ENCODE peak calls at places on chromosomes 16 and 17, in seven cellular contexts. P is AG09309; U is astrocyte of the cerebellum; X is CD8-positive, alpha-beta memory T cell; D is AG10803; K is CD8-positive, alpha-beta T cell; F is ascending aorta. H is an unnamed sample.
A peak's percentile ranks its signal among the peaks of the same experiment; 100 is the strongest.

GRCh38 chr16:10699756-10700155 is 5.0 kb upstream of the TEKT5 start:
- DNase-seq in X (no peak), F (no peak), U (no peak), D (no peak), K (no peak), P (no peak), H (no peak)

GRCh38 chr17:72590882-72591499 is 470.2 kb downstream of the SOX9 start:
- DNase-seq in P (no peak), D (no peak), X (no peak), U (no peak), K (no peak), F (no peak), H (no peak)

GRCh38 chr17:49616546-49617205 is 41.0 kb downstream of the NXPH3 start:
- DNase-seq in P (peak; percentile 81), K (no peak), X (no peak), F (no peak), U (peak; percentile 91), D (peak; percentile 98), H (no peak)

GRCh38 chr17:58136669-58137279 is 11.4 kb upstream of the OR4D1 start:
- DNase-seq in P (no peak), D (no peak), U (no peak), F (no peak), K (no peak), X (no peak), H (no peak)

GRCh38 chr17:14417336-14417735 is 116.5 kb downstream of the HS3ST3B1 start:
- DNase-seq in F (no peak), U (no peak), K (no peak), P (no peak), X (no peak), D (no peak), H (no peak)

GRCh38 chr16:61957075-61957474 is 79.2 kb downstream of the CDH8 start:
- DNase-seq in K (no peak), F (no peak), P (no peak), D (no peak), U (no peak), X (no peak), H (no peak)

GRCh38 chr17:21551081-21551881 is 141.0 kb upstream of the KCNJ18 start:
- DNase-seq in D (peak; percentile 85), F (peak; percentile 21), P (peak; percentile 63), K (peak; percentile 67), U (peak; percentile 56), X (peak; percentile 81), H (peak; percentile 69)

GRCh38 chr16:70703041-70703834 is 17.4 kb upstream of the MTSS2 start:
- DNase-seq in F (peak; percentile 80), P (peak; percentile 91), K (no peak), X (no peak), U (peak; percentile 75), D (peak; percentile 98), H (peak; percentile 84)

GRCh38 chr17:42107597-42108576 is 4.6 kb downstream of the DHX58 start:
- DNase-seq in F (no peak), U (no peak), P (no peak), K (peak; percentile 86), X (peak; percentile 92), D (no peak), H (no peak)

GRCh38 chr17:68314916-68315535 is 23.7 kb downstream of the ARSG start:
- DNase-seq in X (no peak), D (no peak), P (no peak), F (no peak), U (no peak), K (no peak), H (no peak)

GRCh38 chr17:652310-652709 is 62.3 kb downstream of the VPS53 start:
- DNase-seq in U (peak; percentile 53), P (no peak), K (no peak), D (peak; percentile 76), F (no peak), X (no peak), H (no peak)

GRCh38 chr16:81446318-81447275 is 2.0 kb downstream of the CMIP start:
- DNase-seq in K (no peak), D (peak; percentile 57), X (peak; percentile 59), F (no peak), P (no peak), U (no peak), H (no peak)

GRCh38 chr17:66355510-66355909 is 53.1 kb downstream of the PRKCA start:
- DNase-seq in X (no peak), F (no peak), D (no peak), P (no peak), U (no peak), K (no peak), H (no peak)

GRCh38 chr16:53745126-53745525 is 41.2 kb downstream of the FTO start:
- DNase-seq in X (no peak), P (peak; percentile 43), U (peak; percentile 47), D (peak; percentile 95), K (no peak), F (no peak), H (no peak)

GRCh38 chr17:73494096-73494954 is 149.9 kb downstream of the SDK2 start:
- DNase-seq in U (no peak), D (no peak), K (no peak), F (no peak), P (no peak), X (no peak), H (no peak)

GRCh38 chr17:81412490-81413093 is 17.3 kb downstream of the BAHCC1 start:
- DNase-seq in P (no peak), U (no peak), F (no peak), K (no peak), X (peak; percentile 67), D (no peak), H (no peak)

GRCh38 chr16:4200781-4201137 is 41.1 kb downstream of the SRL start:
- DNase-seq in X (no peak), P (no peak), K (no peak), F (no peak), D (peak; percentile 69), U (no peak), H (no peak)

GRCh38 chr16:87541004-87541881 is 48.4 kb upstream of the ZCCHC14 start:
- DNase-seq in F (peak; percentile 29), D (peak; percentile 79), X (peak; percentile 20), U (peak; percentile 64), P (no peak), K (no peak), H (peak; percentile 46)

GRCh38 chr16:81442220-81442908 is 2.2 kb upstream of the CMIP start:
- DNase-seq in U (no peak), D (no peak), P (no peak), X (peak; percentile 63), F (no peak), K (peak; percentile 6), H (no peak)

GRCh38 chr16:89918453-89919347 is at the start of gene MC1R:
- DNase-seq in D (no peak), K (no peak), X (no peak), F (no peak), U (no peak), P (no peak), H (no peak)

GRCh38 chr16:85610446-85611204 is 2.5 kb upstream of the GSE1 start:
- DNase-seq in X (peak; percentile 92), U (no peak), D (peak; percentile 84), F (peak; percentile 40), K (peak; percentile 77), P (peak; percentile 29), H (peak; percentile 45)

GRCh38 chr16:8966781-8967436 is 3.2 kb upstream of the USP7 start:
- DNase-seq in P (no peak), F (no peak), D (no peak), K (no peak), U (no peak), X (no peak), H (no peak)

GRCh38 chr17:7307686-7308624 is 527 bp downstream of the EIF5A start:
- DNase-seq in P (no peak), K (peak; percentile 34), X (peak; percentile 81), D (peak; percentile 39), U (no peak), F (no peak), H (no peak)

GRCh38 chr16:83899272-83899897 is 470 bp downstream of the MLYCD start:
- DNase-seq in U (no peak), F (no peak), D (peak; percentile 61), X (peak; percentile 63), K (no peak), P (no peak), H (peak; percentile 13)

GRCh38 chr16:11152677-11153321 is 103.2 kb downstream of the SOCS1 start:
- DNase-seq in D (no peak), P (no peak), F (no peak), K (no peak), U (no peak), X (no peak), H (no peak)

GRCh38 chr17:49582789-49583188 is 7.1 kb downstream of the NXPH3 start:
- DNase-seq in K (no peak), X (no peak), F (no peak), P (no peak), D (no peak), U (no peak), H (no peak)

H was measured in AG04450.